ENCODE peak calls at places on chromosomes 1 and 21, in four cellular contexts. I, F, T and L are unnamed samples.

GRCh38 chr1:50852889-50853288 is 107.2 kb downstream of the FAF1 start:
- DNase-seq in I (no peak), F (no peak), T (peak; percentile 37), L (no peak)

GRCh38 chr1:31750858-31751638 is 13.1 kb downstream of the ADGRB2 start:
- DNase-seq in I (no peak), F (no peak), T (no peak), L (no peak)

GRCh38 chr1:91640877-91641526 is 140.4 kb downstream of the CDC7 start:
- DNase-seq in I (no peak), F (no peak), T (no peak), L (no peak)

GRCh38 chr1:55584521-55585401 is 369.6 kb upstream of the USP24 start:
- DNase-seq in I (no peak), F (no peak), T (no peak), L (peak; percentile 55)

GRCh38 chr1:240295811-240296210 is 204.1 kb downstream of the FMN2 start:
- DNase-seq in I (no peak), F (no peak), T (no peak), L (no peak)

GRCh38 chr21:45513741-45514310 is 28.4 kb downstream of the SLC19A1 start:
- DNase-seq in I (no peak), F (no peak), T (no peak), L (no peak)

GRCh38 chr1:111605553-111605952 is 14.0 kb upstream of the RAP1A start:
- DNase-seq in I (no peak), F (no peak), T (no peak), L (no peak)

GRCh38 chr1:57163332-57163731 is 197.5 kb upstream of the C8B start:
- DNase-seq in I (no peak), F (no peak), T (no peak), L (no peak)

GRCh38 chr1:119225831-119226230 is 85.4 kb upstream of the WARS2 start:
- DNase-seq in I (no peak), F (no peak), T (no peak), L (no peak)

GRCh38 chr1:198934414-198934813 is 295.6 kb downstream of the PTPRC start:
- DNase-seq in I (no peak), F (no peak), T (no peak), L (no peak)

GRCh38 chr1:47023268-47024137 is at the start of gene CYP4X1:
- DNase-seq in I (no peak), F (peak; percentile 70), T (no peak), L (no peak)

GRCh38 chr1:228986093-228986904 is 251.0 kb downstream of the RHOU start:
- DNase-seq in I (no peak), F (peak; percentile 83), T (no peak), L (no peak)

GRCh38 chr1:223077434-223077833 is 65.6 kb downstream of the TLR5 start:
- DNase-seq in I (no peak), F (no peak), T (no peak), L (no peak)

GRCh38 chr1:236835491-236835890 is 40.4 kb downstream of the MTR start:
- DNase-seq in I (no peak), F (no peak), T (no peak), L (no peak)

GRCh38 chr1:54987830-54988705 is 7.6 kb downstream of the TMEM61 start:
- DNase-seq in I (peak; percentile 61), F (no peak), T (peak; percentile 62), L (no peak)

GRCh38 chr21:36120304-36120902 is 14.5 kb upstream of the CBR3 start:
- DNase-seq in I (no peak), F (no peak), T (no peak), L (no peak)

GRCh38 chr1:43205671-43206070 is 33.5 kb downstream of the CFAP57 start:
- DNase-seq in I (no peak), F (no peak), T (no peak), L (no peak)

GRCh38 chr1:237879195-237879594 is 11.5 kb downstream of the ZP4 start:
- DNase-seq in I (no peak), F (no peak), T (no peak), L (no peak)

GRCh38 chr1:41387667-41388091 is 26.4 kb downstream of the FOXO6 start:
- DNase-seq in I (peak; percentile 23), F (peak; percentile 85), T (peak; percentile 24), L (peak; percentile 90)

GRCh38 chr1:46131093-46131492 is 1.3 kb downstream of the PIK3R3 start:
- DNase-seq in I (no peak), F (no peak), T (no peak), L (no peak)

GRCh38 chr1:227756172-227756959 is 21.1 kb downstream of the SNAP47 start:
- DNase-seq in I (no peak), F (no peak), T (no peak), L (no peak)

GRCh38 chr1:83318361-83318760 is 680.6 kb downstream of the TTLL7 start:
- DNase-seq in I (no peak), F (no peak), T (no peak), L (no peak)